ENCODE peak calls at places on chromosomes 1 and 21, in four cellular contexts. X is neuronal stem cell, T is mesendoderm, F is IMR-90. U is an unnamed sample.

GRCh38 chr1:168601051-168601450 is 24.6 kb downstream of the XCL1 start:
- DNase-seq in X (no peak), T (no peak), F (no peak), U (no peak)

GRCh38 chr1:156750191-156750931 is 1.1 kb downstream of the HDGF start:
- DNase-seq in X (no peak), T (peak), F (no peak), U (no peak)

GRCh38 chr21:18384771-18385170 is 18.8 kb downstream of the TMPRSS15 start:
- DNase-seq in X (no peak), T (peak), F (no peak), U (no peak)

GRCh38 chr1:211698161-211699026 is 23.0 kb upstream of the NEK2 start:
- DNase-seq in X (peak), T (peak), F (peak), U (peak)

GRCh38 chr1:51236548-51237312 is 657 bp downstream of the RNF11 start:
- DNase-seq in X (peak), T (peak), F (peak), U (no peak)

GRCh38 chr1:176515310-176515709 is 52.3 kb downstream of the PAPPA2 start:
- DNase-seq in X (no peak), T (peak), F (peak), U (no peak)

GRCh38 chr1:38135621-38136414 is 89.2 kb upstream of the POU3F1 start:
- DNase-seq in X (no peak), T (no peak), F (no peak), U (no peak)

GRCh38 chr21:40997831-40998230 is 150.9 kb upstream of the DSCAM start:
- DNase-seq in X (no peak), T (no peak), F (no peak), U (no peak)

GRCh38 chr21:16851054-16851453 is 661.8 kb upstream of the CXADR start:
- DNase-seq in X (no peak), T (peak), F (no peak), U (no peak)

GRCh38 chr1:172977296-172978027 is 73.3 kb downstream of the TNFSF18 start:
- DNase-seq in X (no peak), T (no peak), F (no peak), U (no peak)

GRCh38 chr21:34996304-34997081 is 52.6 kb downstream of the RUNX1 start:
- DNase-seq in X (no peak), T (no peak), F (peak), U (no peak)

GRCh38 chr1:26696645-26697440 is 1.0 kb downstream of the ARID1A start:
- DNase-seq in X (no peak), T (no peak), F (no peak), U (no peak)

GRCh38 chr21:38567577-38568360 is 69.5 kb upstream of the ERG start:
- DNase-seq in X (peak), T (peak), F (peak), U (no peak)

GRCh38 chr1:72846891-72847290 is 564.6 kb upstream of the NEGR1 start:
- DNase-seq in X (no peak), T (no peak), F (no peak), U (no peak)

GRCh38 chr1:186983327-186983726 is 154.6 kb downstream of the PLA2G4A start:
- DNase-seq in X (no peak), T (no peak), F (peak), U (no peak)

GRCh38 chr1:38578444-38578951 is 281.1 kb downstream of the RRAGC start:
- DNase-seq in X (no peak), T (peak), F (no peak), U (no peak)

GRCh38 chr1:22681564-22682276 is 28.7 kb downstream of the C1QB start:
- DNase-seq in X (no peak), T (no peak), F (no peak), U (no peak)

GRCh38 chr1:231931846-231932454 is 305.4 kb downstream of the DISC1 start:
- DNase-seq in X (no peak), T (peak), F (no peak), U (peak)

GRCh38 chr1:245444971-245445370 is 290.2 kb downstream of the KIF26B start:
- DNase-seq in X (no peak), T (no peak), F (no peak), U (no peak)

GRCh38 chr1:59062743-59063142 is 234.2 kb upstream of the FGGY start:
- DNase-seq in X (no peak), T (peak), F (peak), U (no peak)

GRCh38 chr21:41817877-41818855 is 51.3 kb upstream of the RIPK4 start:
- DNase-seq in X (no peak), T (no peak), F (no peak), U (no peak)

GRCh38 chr1:224637510-224637909 is 21.4 kb downstream of the CNIH3 start:
- DNase-seq in X (no peak), T (no peak), F (peak), U (no peak)

GRCh38 chr1:215421772-215422171 is 145.3 kb upstream of the KCTD3 start:
- DNase-seq in X (no peak), T (no peak), F (no peak), U (no peak)

GRCh38 chr21:36929622-36930021 is 36.8 kb downstream of the HLCS start:
- DNase-seq in X (no peak), T (peak), F (peak), U (no peak)

GRCh38 chr1:178039826-178040380 is 54.0 kb upstream of the RASAL2 start:
- DNase-seq in X (no peak), T (no peak), F (no peak), U (no peak)

GRCh38 chr1:178034676-178035075 is 59.2 kb upstream of the RASAL2 start:
- DNase-seq in X (no peak), T (no peak), F (no peak), U (no peak)

GRCh38 chr1:178037510-178038253 is 56.2 kb upstream of the RASAL2 start:
- DNase-seq in X (peak), T (peak), F (peak), U (peak)

GRCh38 chr1:178036090-178036489 is 57.8 kb upstream of the RASAL2 start:
- DNase-seq in X (no peak), T (no peak), F (no peak), U (no peak)

GRCh38 chr1:178038372-178038771 is 55.5 kb upstream of the RASAL2 start:
- DNase-seq in X (no peak), T (no peak), F (no peak), U (no peak)
- H4K8ac ChIP-seq in X (no peak), T (no peak), F (peak), U (peak)

GRCh38 chr1:147245586-147246021 is 3.1 kb downstream of the CHD1L start:
- DNase-seq in X (no peak), T (no peak), F (no peak), U (no peak)

GRCh38 chr1:147247656-147248238 is 5.3 kb downstream of the CHD1L start:
- DNase-seq in X (no peak), T (peak), F (no peak), U (no peak)

GRCh38 chr1:147246044-147246690 is 3.7 kb downstream of the CHD1L start:
- DNase-seq in X (no peak), T (no peak), F (peak), U (no peak)

GRCh38 chr1:147245129-147245528 is 2.6 kb downstream of the CHD1L start:
- DNase-seq in X (no peak), T (peak), F (no peak), U (no peak)

GRCh38 chr1:147246910-147247655 is 4.6 kb downstream of the CHD1L start:
- DNase-seq in X (no peak), T (peak), F (no peak), U (no peak)
- H4K8ac ChIP-seq in X (no peak), T (no peak), F (no peak), U (no peak)

DNA sequence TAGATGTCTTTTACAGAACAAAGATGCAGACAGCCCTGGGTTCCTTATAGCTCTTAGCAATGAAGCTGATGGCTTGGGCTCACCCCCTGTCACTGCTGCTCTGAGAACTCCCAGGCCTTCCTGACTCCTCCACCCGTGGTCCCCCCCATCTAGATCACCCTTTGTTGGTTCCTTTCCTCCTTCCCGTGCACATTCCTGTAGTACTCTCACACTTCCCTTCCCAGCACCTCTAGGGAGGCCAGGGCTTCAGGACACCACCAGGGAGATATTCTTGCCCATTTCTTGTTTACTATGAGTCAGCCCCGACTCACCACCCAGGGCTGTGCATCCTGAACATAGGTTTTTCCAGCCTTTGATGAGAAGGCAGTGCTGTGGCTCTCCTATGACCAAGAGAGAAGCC is 14.4 kb upstream of the NOS1AP start:
- DNase-seq in X (no peak), T (no peak), F (peak), U (no peak)
- H4K8ac ChIP-seq in X (no peak), T (no peak), F (no peak), U (no peak)

GRCh38 chr1:23878668-23879067 is 10.6 kb upstream of the FUCA1 start:
- DNase-seq in X (no peak), T (no peak), F (no peak), U (no peak)

GRCh38 chr1:23872421-23872820 is 4.3 kb upstream of the FUCA1 start:
- DNase-seq in X (no peak), T (no peak), F (no peak), U (no peak)

GRCh38 chr1:23869818-23870217 is 1.7 kb upstream of the FUCA1 start:
- DNase-seq in X (no peak), T (no peak), F (no peak), U (no peak)

GRCh38 chr1:23879809-23880208 is 11.7 kb upstream of the FUCA1 start:
- DNase-seq in X (no peak), T (no peak), F (no peak), U (no peak)

GRCh38 chr1:23875382-23875781 is 7.3 kb upstream of the FUCA1 start:
- DNase-seq in X (no peak), T (peak), F (no peak), U (no peak)
- H4K8ac ChIP-seq in X (no peak), T (no peak), F (no peak), U (no peak)

GRCh38 chr1:205517288-205517687 is 12.8 kb downstream of the CDK18 start:
- DNase-seq in X (no peak), T (no peak), F (no peak), U (no peak)

GRCh38 chr1:205517763-205518162 is 13.3 kb downstream of the CDK18 start:
- DNase-seq in X (no peak), T (no peak), F (no peak), U (no peak)

GRCh38 chr1:205516362-205516761 is 11.9 kb downstream of the CDK18 start:
- DNase-seq in X (no peak), T (no peak), F (no peak), U (no peak)

GRCh38 chr1:205514211-205515142 is 10.0 kb downstream of the CDK18 start:
- DNase-seq in X (no peak), T (no peak), F (no peak), U (no peak)

GRCh38 chr1:205515781-205516253 is 11.3 kb downstream of the CDK18 start:
- DNase-seq in X (no peak), T (peak), F (no peak), U (no peak)
- H4K8ac ChIP-seq in X (no peak), T (no peak), F (no peak), U (no peak)

U was measured in H1.